ENCODE peak calls at places on chromosomes 11 and 22, in eight cellular contexts. X, Y, W, I, A, M, S and B are unnamed samples.
A peak's percentile ranks its signal among the peaks of the same experiment; 100 is the strongest.

GRCh38 chr22:28025333-28025732 is 106.3 kb upstream of the PITPNB start:
- DNase-seq in W (no peak), S (no peak), I (no peak), X (no peak), A (no peak), M (no peak), Y (no peak), B (no peak)

GRCh38 chr11:122979815-122980656 is 1.6 kb downstream of the BSX start:
- DNase-seq in M (no peak), Y (no peak), S (no peak), X (no peak), A (no peak), I (no peak), W (peak; percentile 41), B (no peak)

GRCh38 chr11:110907629-110908028 is 195.4 kb upstream of the ARHGAP20 start:
- DNase-seq in I (peak; percentile 93), S (peak; percentile 90), X (no peak), W (no peak), M (peak; percentile 18), A (no peak), Y (no peak), B (peak; percentile 96)

GRCh38 chr11:121634889-121635288 is 182.1 kb upstream of the SORL1-AS1 start:
- DNase-seq in A (no peak), Y (no peak), S (peak; percentile 85), I (peak; percentile 75), X (no peak), M (no peak), W (no peak), B (no peak)

GRCh38 chr11:116424615-116425261 is 348.0 kb downstream of the BUD13 start:
- DNase-seq in M (no peak), A (no peak), W (no peak), I (no peak), X (no peak), Y (no peak), S (no peak), B (no peak)

GRCh38 chr11:2137202-2138071 is 1.8 kb downstream of the IGF2 start:
- DNase-seq in M (no peak), W (peak; percentile 80), A (peak; percentile 84), I (peak; percentile 20), Y (no peak), X (no peak), S (peak; percentile 62), B (no peak)

GRCh38 chr11:117934526-117935307 is 5.5 kb upstream of the TMPRSS13 start:
- DNase-seq in Y (no peak), A (no peak), M (no peak), I (no peak), X (no peak), S (no peak), W (no peak), B (no peak)

GRCh38 chr11:93020248-93021088 is 51.0 kb downstream of the MTNR1B start:
- DNase-seq in S (peak; percentile 43), W (peak; percentile 1), I (peak; percentile 98), Y (no peak), M (no peak), X (no peak), A (no peak), B (peak; percentile 93)

GRCh38 chr11:74138021-74138420 is 32.8 kb downstream of the C2CD3 start:
- DNase-seq in S (no peak), X (no peak), A (no peak), M (no peak), Y (no peak), W (no peak), I (no peak), B (no peak)

GRCh38 chr22:20566420-20567260 is 59.2 kb downstream of the MED15 start:
- DNase-seq in A (peak; percentile 60), I (peak; percentile 61), M (peak; percentile 26), Y (no peak), X (peak; percentile 58), W (no peak), S (no peak), B (peak; percentile 57)

GRCh38 chr11:62544521-62545436 is 1.8 kb downstream of the AHNAK start:
- DNase-seq in A (peak; percentile 81), M (no peak), S (no peak), Y (no peak), W (no peak), X (peak; percentile 37), I (no peak), B (no peak)

GRCh38 chr11:7573193-7573557 is 59.4 kb downstream of the PPFIBP2 start:
- DNase-seq in W (no peak), Y (no peak), S (no peak), X (no peak), I (no peak), M (no peak), A (no peak), B (no peak)

GRCh38 chr11:3160252-3161031 is 4.7 kb downstream of the OSBPL5 start:
- DNase-seq in A (peak; percentile 97), Y (peak; percentile 76), W (peak; percentile 96), I (peak; percentile 75), M (peak; percentile 6), S (peak; percentile 90), X (no peak), B (no peak)

GRCh38 chr11:35845860-35846259 is 98.0 kb upstream of the LDLRAD3 start:
- DNase-seq in Y (no peak), S (no peak), A (no peak), X (no peak), W (no peak), M (no peak), I (peak; percentile 54), B (peak; percentile 18)

GRCh38 chr11:75776546-75776945 is 8.0 kb downstream of the DGAT2 start:
- DNase-seq in S (no peak), I (no peak), Y (no peak), M (no peak), A (no peak), X (no peak), W (no peak), B (no peak)

GRCh38 chr11:73218106-73218829 is at the start of gene P2RY2:
- DNase-seq in W (peak; percentile 67), Y (no peak), S (no peak), X (no peak), I (peak; percentile 52), M (no peak), A (peak; percentile 92), B (no peak)

GRCh38 chr11:66080055-66080817 is 10.2 kb downstream of the PACS1 start:
- DNase-seq in I (peak; percentile 66), W (no peak), A (no peak), Y (no peak), X (peak; percentile 64), S (peak; percentile 78), M (no peak), B (no peak)

GRCh38 chr11:117998664-117999353 is 12.6 kb downstream of the IL10RA start:
- DNase-seq in S (no peak), X (no peak), I (no peak), A (no peak), M (no peak), W (no peak), Y (no peak), B (no peak)

DNA sequence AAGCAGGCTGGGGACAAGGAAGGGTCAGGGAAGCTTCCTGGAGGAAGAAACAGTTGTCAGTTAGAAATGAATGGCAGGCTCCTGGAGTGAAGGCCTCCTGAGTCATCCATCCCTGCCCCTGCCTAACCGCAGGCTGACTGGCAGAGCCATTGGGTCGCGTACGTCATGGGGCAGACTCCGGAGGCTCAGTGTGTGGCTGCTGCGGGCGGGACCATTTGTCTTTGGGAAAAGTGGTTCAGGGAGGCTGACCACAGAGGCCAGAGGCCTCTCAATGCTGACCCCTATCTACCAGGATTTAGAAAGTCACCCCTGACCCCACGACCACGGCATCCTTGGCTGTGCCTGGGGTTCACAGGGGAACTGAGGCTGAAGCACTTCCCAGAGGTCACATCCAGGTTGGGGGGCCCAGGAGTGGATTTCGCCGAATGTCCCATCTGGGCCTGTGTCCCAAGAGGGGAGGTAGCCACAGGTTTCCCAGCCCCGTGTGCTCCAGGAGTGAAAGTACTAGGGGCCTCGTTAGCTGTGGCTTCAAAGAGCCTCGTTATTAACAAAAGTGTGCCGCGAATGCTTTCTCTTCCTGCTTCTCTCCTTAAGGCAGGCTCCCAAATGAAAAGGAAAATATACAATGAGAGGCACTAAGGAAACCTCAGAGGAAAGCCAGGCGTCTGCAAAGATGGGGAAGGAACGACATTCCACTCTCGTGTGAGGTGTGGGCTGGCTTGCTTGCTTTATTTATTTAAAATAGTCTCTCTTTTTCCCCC is 58.9 kb downstream of the FLRT1 start:
- DNase-seq in S (peak; percentile 74), M (no peak), Y (no peak), W (peak; percentile 36), I (peak; percentile 19), X (no peak), A (peak; percentile 28), B (peak; percentile 26)
- H3K27ac ChIP-seq in S (no peak overlapping the region), M (peak overlapping the region; percentile 96), Y (no peak overlapping the region), W (peak overlapping the region; percentile 65), I (no peak overlapping the region), X (no peak overlapping the region), A (no peak overlapping the region), B (no peak overlapping the region)

GRCh38 chr11:577611-577894 is 1.3 kb downstream of the PHRF1 start:
- DNase-seq in W (no peak), Y (no peak), X (no peak), M (no peak), I (no peak), S (no peak), A (no peak), B (no peak)
- H3K27ac ChIP-seq in W (no peak overlapping the region), Y (no peak overlapping the region), X (no peak overlapping the region), M (no peak overlapping the region), I (peak overlapping the region; percentile 75), S (no peak overlapping the region), A (no peak overlapping the region), B (peak overlapping the region; percentile 81)

GRCh38 chr11:14423633-14424032 is 64.7 kb upstream of the RRAS2 start:
- DNase-seq in Y (no peak), W (no peak), S (peak; percentile 65), I (no peak), A (no peak), X (no peak), M (no peak), B (no peak)
- H3K27ac ChIP-seq in Y (peak overlapping the region; percentile 47), W (no peak overlapping the region), S (peak overlapping the region; percentile 98), I (no peak overlapping the region), A (peak overlapping the region; percentile 48), X (no peak overlapping the region), M (no peak overlapping the region), B (no peak overlapping the region)

GRCh38 chr22:24553597-24554315 is 1.2 kb downstream of the GUCD1 start:
- DNase-seq in X (no peak), Y (no peak), M (no peak), I (peak; percentile 16), A (peak; percentile 65), S (peak; percentile 7), W (no peak), B (no peak)
- H3K27ac ChIP-seq in X (peak overlapping the region; percentile 93), Y (peak overlapping the region; percentile 91), M (no peak overlapping the region), I (peak overlapping the region; percentile 74), A (peak overlapping the region; percentile 84), S (peak overlapping the region; percentile 85), W (no peak overlapping the region), B (peak overlapping the region; percentile 88)

GRCh38 chr22:26568207-26568706 is 21.7 kb downstream of the TPST2 start:
- DNase-seq in A (no peak), W (peak; percentile 49), I (peak; percentile 97), S (no peak), M (no peak), X (no peak), Y (no peak), B (peak; percentile 91)
- H3K27ac ChIP-seq in A (no peak overlapping the region), W (peak overlapping the region; percentile 9), I (peak overlapping the region; percentile 71), S (no peak overlapping the region), M (no peak overlapping the region), X (no peak overlapping the region), Y (no peak overlapping the region), B (peak overlapping the region; percentile 92)